ENCODE peak calls at places on chromosome 15, in eight cellular contexts. S, B, W, C, F, H, A and U are unnamed samples.

GRCh38 chr15:48440084-48440483 is 108.9 kb downstream of the DUT start:
- DNase-seq in S (no peak), C (no peak), H (no peak), W (no peak), A (no peak), B (no peak), F (peak; percentile 55), U (peak; percentile 81)

GRCh38 chr15:51864408-51865056 is 35.1 kb downstream of the TMOD3 start:
- DNase-seq in A (peak; percentile 42), C (peak; percentile 20), B (no peak), W (no peak), S (peak; percentile 15), H (no peak), F (no peak), U (no peak)

GRCh38 chr15:77870195-77871065 is 207.1 kb downstream of the TBC1D2B start:
- DNase-seq in A (peak; percentile 67), H (no peak), W (peak; percentile 38), F (peak; percentile 59), B (peak; percentile 42), S (peak; percentile 38), C (no peak), U (peak; percentile 68)

GRCh38 chr15:59594493-59594942 is 17.1 kb upstream of the GCNT3 start:
- DNase-seq in F (no peak), B (no peak), A (no peak), H (no peak), W (no peak), S (no peak), C (no peak), U (no peak)

GRCh38 chr15:68980786-68981185 is 33.7 kb upstream of the NOX5 start:
- DNase-seq in S (no peak), W (no peak), C (no peak), H (no peak), A (no peak), B (no peak), F (no peak), U (no peak)

GRCh38 chr15:92661961-92662360 is 6.4 kb upstream of the FAM174B start:
- DNase-seq in A (no peak), H (no peak), W (no peak), F (no peak), B (no peak), C (no peak), S (no peak), U (no peak)

GRCh38 chr15:75661041-75661778 is 13.5 kb downstream of the SNX33 start:
- DNase-seq in S (no peak), W (no peak), C (peak; percentile 67), H (no peak), F (peak; percentile 90), A (no peak), B (no peak), U (peak; percentile 97)

GRCh38 chr15:61228025-61228901 is 839 bp downstream of the RORA start:
- DNase-seq in F (peak; percentile 46), A (no peak), C (no peak), S (no peak), H (no peak), B (no peak), W (no peak), U (peak; percentile 66)

GRCh38 chr15:63612300-63612699 is 15.1 kb downstream of the FBXL22 start:
- DNase-seq in W (no peak), F (no peak), B (no peak), S (no peak), A (no peak), H (no peak), C (no peak), U (no peak)

GRCh38 chr15:48966595-48967301 is 3.0 kb upstream of the SHC4 start:
- DNase-seq in C (no peak), A (peak; percentile 32), F (no peak), B (no peak), W (no peak), H (no peak), S (no peak), U (no peak)

GRCh38 chr15:44489464-44489863 is 47.5 kb upstream of the EIF3J start:
- DNase-seq in B (no peak), C (no peak), F (no peak), W (no peak), S (no peak), H (no peak), A (no peak), U (no peak)

GRCh38 chr15:90054618-90055097 is 47.6 kb downstream of the IDH2 start:
- DNase-seq in F (no peak), H (no peak), S (no peak), B (no peak), W (no peak), A (no peak), C (no peak), U (no peak)

GRCh38 chr15:100728371-100729201 is 126.2 kb downstream of the ASB7 start:
- DNase-seq in F (no peak), H (no peak), S (no peak), B (no peak), A (no peak), W (no peak), C (no peak), U (no peak)

GRCh38 chr15:68672781-68673205 is 94.0 kb downstream of the CORO2B start:
- DNase-seq in S (no peak), C (no peak), B (no peak), A (no peak), F (no peak), H (no peak), W (no peak), U (peak; percentile 45)

GRCh38 chr15:83365370-83365938 is 81.0 kb upstream of the BNC1 start:
- DNase-seq in B (no peak), A (peak; percentile 27), S (no peak), C (no peak), F (peak; percentile 48), H (no peak), W (no peak), U (no peak)

GRCh38 chr15:29978411-29979382 is 104.1 kb upstream of the GOLGA8J start:
- DNase-seq in A (no peak), C (no peak), H (no peak), W (no peak), S (no peak), F (no peak), B (no peak), U (no peak)

GRCh38 chr15:62928996-62929350 is 113.6 kb upstream of the TPM1 start:
- DNase-seq in B (no peak), C (no peak), H (no peak), A (no peak), F (no peak), W (no peak), S (no peak), U (no peak)

GRCh38 chr15:81221449-81221848 is 24.8 kb downstream of the IL16 start:
- DNase-seq in B (no peak), C (no peak), F (peak; percentile 54), H (no peak), S (no peak), A (no peak), W (no peak), U (peak; percentile 72)

GRCh38 chr15:28952666-28953491 is 67.1 kb downstream of the APBA2 start:
- DNase-seq in F (no peak), C (no peak), A (no peak), B (no peak), W (no peak), S (no peak), H (no peak), U (peak; percentile 34)

GRCh38 chr15:64909546-64909945 is 2.2 kb upstream of the ANKDD1A start:
- DNase-seq in W (no peak), H (no peak), B (no peak), F (no peak), A (no peak), C (no peak), S (no peak), U (no peak)

GRCh38 chr15:39555885-39556284 is 25.0 kb upstream of the THBS1 start:
- DNase-seq in F (no peak), S (no peak), H (no peak), W (no peak), C (no peak), B (no peak), A (no peak), U (no peak)

GRCh38 chr15:63597821-63598220 is 634 bp downstream of the FBXL22 start:
- DNase-seq in H (no peak), W (no peak), B (no peak), A (no peak), S (no peak), C (no peak), F (no peak), U (no peak)

GRCh38 chr15:94027571-94027970 is 203.8 kb upstream of the MCTP2 start:
- DNase-seq in B (no peak), W (no peak), F (no peak), A (no peak), H (no peak), C (no peak), S (no peak), U (no peak)

GRCh38 chr15:96339662-96340347 is 9.3 kb downstream of the NR2F2 start:
- DNase-seq in A (no peak), F (no peak), W (no peak), H (no peak), S (no peak), C (no peak), B (no peak), U (no peak)

GRCh38 chr15:59307164-59307535 is 65.5 kb downstream of the MYO1E start:
- DNase-seq in C (no peak), S (no peak), H (no peak), F (no peak), B (no peak), W (no peak), A (no peak), U (no peak)

GRCh38 chr15:85507114-85507513 is 126.7 kb downstream of the AKAP13 start:
- DNase-seq in F (no peak), H (no peak), S (no peak), C (no peak), B (no peak), A (no peak), W (no peak), U (no peak)

GRCh38 chr15:34584996-34585395 is 1.5 kb upstream of the GOLGA8B start:
- DNase-seq in F (no peak), W (no peak), A (no peak), C (no peak), S (no peak), H (no peak), B (no peak), U (no peak)

GRCh38 chr15:34147371-34148140 is 45.7 kb downstream of the PGBD4 start:
- DNase-seq in B (no peak), S (no peak), H (no peak), W (no peak), A (no peak), F (no peak), C (no peak), U (no peak)

GRCh38 chr15:64682255-64682654 is 93.1 kb downstream of the RBPMS2 start:
- DNase-seq in F (no peak), C (no peak), B (no peak), A (no peak), W (no peak), S (no peak), H (no peak), U (no peak)

GRCh38 chr15:98712845-98713584 is 64.7 kb downstream of the IGF1R start:
- DNase-seq in H (no peak), F (no peak), W (no peak), B (no peak), S (no peak), A (no peak), C (no peak), U (no peak)

GRCh38 chr15:69469467-69470191 is 17.0 kb downstream of the RPLP1 start:
- DNase-seq in H (no peak), F (no peak), B (no peak), S (no peak), W (no peak), C (no peak), A (no peak), U (no peak)

GRCh38 chr15:88258021-88258641 is 1.6 kb upstream of the NTRK3 start:
- DNase-seq in A (peak; percentile 33), W (no peak), H (no peak), C (no peak), S (no peak), B (no peak), F (no peak), U (no peak)

GRCh38 chr15:67792250-67792942 is 32.9 kb upstream of the SKOR1 start:
- DNase-seq in S (no peak), H (no peak), B (no peak), F (no peak), W (no peak), C (no peak), A (no peak), U (no peak)

GRCh38 chr15:47548986-47549385 is 168.3 kb upstream of the SEMA6D start:
- DNase-seq in W (no peak), F (no peak), B (no peak), S (no peak), C (no peak), H (no peak), A (no peak), U (no peak)